ENCODE peak calls at places on chromosomes 5 and 9, in seven cellular contexts. O is psoas muscle; V is endothelial cell of umbilical vein; J is non-pigmented ciliary epithelial cell; I is stimulated activated naive B cell treated with anti-CD40 and anti-IgM and Interleukin-4, amounts not matched to agents 10 μg/mL and 1 μg/mL and 100 μg/mL, for 72 hours; N is activated T-helper 1 cell treated with anti-CD3 and anti-CD28 coated beads, Interleukin-12 subunit alpha, Interleukin-12 subunit beta, Interleukin-2, Interleukin-4 antibody, amounts not matched to agents 30 ng/mL and 10 ng/mL and 1 ng/mL, durations not matched to agents 14 hours and 24 hours and 36 hours; R is A549. H is an unnamed sample.

GRCh38 chr5:82274343-82275266 is 3.5 kb downstream of the RPS23 start:
- DNase-seq in N (no peak), R (peak; percentile 16), V (no peak), I (no peak), O (no peak), J (no peak), H (no peak)

GRCh38 chr5:177473461-177473991 is at the start of gene DBN1:
- DNase-seq in N (no peak), V (peak; percentile 30), I (no peak), R (peak; percentile 44), J (no peak), O (peak; percentile 78), H (no peak)

GRCh38 chr5:112930082-112930344 is 8.0 kb upstream of the REEP5 start:
- DNase-seq in R (no peak), N (no peak), J (no peak), V (no peak), I (no peak), O (no peak), H (no peak)

GRCh38 chr9:114053246-114054005 is 24.7 kb downstream of the AMBP start:
- DNase-seq in O (no peak), R (no peak), I (no peak), N (no peak), J (no peak), V (no peak), H (no peak)

GRCh38 chr9:135948873-135949665 is 12.1 kb downstream of the UBAC1 start:
- DNase-seq in J (no peak), N (no peak), V (no peak), I (no peak), O (no peak), R (no peak), H (no peak)

GRCh38 chr5:145158654-145159199 is 676.4 kb downstream of the PRELID2 start:
- DNase-seq in V (no peak), J (no peak), N (no peak), O (no peak), I (no peak), R (no peak), H (no peak)

GRCh38 chr9:137444106-137444790 is 3.1 kb upstream of the ENTPD8 start:
- DNase-seq in V (no peak), O (peak; percentile 9), I (no peak), J (no peak), N (no peak), R (no peak), H (no peak)

GRCh38 chr9:101119206-101119819 is 90.8 kb downstream of the PLPPR1 start:
- DNase-seq in J (no peak), V (peak; percentile 64), R (peak; percentile 58), O (peak; percentile 30), N (no peak), I (peak; percentile 9), H (no peak)

GRCh38 chr5:148443998-148444397 is 60.2 kb downstream of the FBXO38 start:
- DNase-seq in N (peak; percentile 6), R (peak; percentile 69), V (peak; percentile 79), O (no peak), J (peak; percentile 32), I (peak; percentile 3), H (peak; percentile 11)

GRCh38 chr9:87894998-87895625 is 12.4 kb downstream of the SPATA31E1 start:
- DNase-seq in V (no peak), J (no peak), I (no peak), R (no peak), O (no peak), N (no peak), H (no peak)

GRCh38 chr5:107401470-107402085 is 269.2 kb downstream of the EFNA5 start:
- DNase-seq in O (no peak), N (no peak), J (no peak), I (no peak), V (no peak), R (no peak), H (no peak)

GRCh38 chr5:82676663-82677062 is 398.5 kb upstream of the RPS23 start:
- DNase-seq in I (peak; percentile 13), J (no peak), O (no peak), V (no peak), N (peak; percentile 27), R (no peak), H (no peak)

GRCh38 chr9:16625106-16625505 is 245.4 kb downstream of the BNC2 start:
- DNase-seq in R (no peak), J (no peak), O (no peak), N (no peak), I (no peak), V (peak; percentile 38), H (no peak)

GRCh38 chr5:123512631-123513461 is 869 bp downstream of the CSNK1G3 start:
- DNase-seq in O (peak; percentile 60), I (peak; percentile 30), V (peak; percentile 53), J (no peak), R (peak; percentile 26), N (peak; percentile 25), H (no peak)

GRCh38 chr5:173778152-173778782 is 109.9 kb upstream of the CPEB4 start:
- DNase-seq in I (no peak), J (no peak), N (no peak), R (no peak), V (peak; percentile 28), O (no peak), H (no peak)

GRCh38 chr9:110027624-110028023 is 180.3 kb downstream of the C9orf152 start:
- DNase-seq in I (no peak), O (no peak), J (no peak), N (no peak), R (no peak), V (peak; percentile 94), H (no peak)

GRCh38 chr5:157520911-157521703 is 54.5 kb downstream of the ADAM19 start:
- DNase-seq in I (no peak), R (peak; percentile 30), N (no peak), V (no peak), J (no peak), O (no peak), H (no peak)

GRCh38 chr9:121861501-121862180 is 210.2 kb downstream of the DAB2IP start:
- DNase-seq in O (peak; percentile 76), N (no peak), V (peak; percentile 32), J (no peak), R (peak; percentile 61), I (no peak), H (no peak)

GRCh38 chr5:117682416-117682815 is 1107.8 kb upstream of the SEMA6A start:
- DNase-seq in I (no peak), J (no peak), N (no peak), V (no peak), O (no peak), R (no peak), H (no peak)

GRCh38 chr5:33994845-33995244 is 10.4 kb upstream of the SLC45A2 start:
- DNase-seq in N (no peak), J (no peak), I (no peak), O (no peak), V (no peak), R (no peak), H (no peak)

GRCh38 chr5:168562274-168562673 is 16.9 kb downstream of the PANK3 start:
- DNase-seq in N (no peak), J (no peak), I (no peak), V (no peak), O (no peak), R (no peak), H (no peak)

GRCh38 chr9:38720083-38720755 is at the start of gene FAM240B:
- DNase-seq in V (no peak), N (no peak), J (no peak), R (no peak), O (no peak), I (no peak), H (no peak)

GRCh38 chr5:38802125-38802524 is 43.7 kb upstream of the OSMR start:
- DNase-seq in R (no peak), O (no peak), J (no peak), N (no peak), I (no peak), V (no peak), H (no peak)

GRCh38 chr5:54013556-54014157 is 296.7 kb downstream of the ARL15 start:
- DNase-seq in R (peak; percentile 80), I (no peak), V (peak; percentile 32), N (peak; percentile 23), O (peak; percentile 59), J (peak; percentile 79), H (peak; percentile 53)

GRCh38 chr5:155726267-155726666 is 600.7 kb upstream of the SGCD start:
- DNase-seq in I (no peak), J (no peak), R (peak; percentile 21), V (no peak), O (no peak), N (no peak), H (no peak)

GRCh38 chr9:78671785-78672184 is 374.9 kb downstream of the PSAT1 start:
- DNase-seq in O (no peak), V (no peak), R (no peak), I (no peak), N (no peak), J (no peak), H (no peak)

GRCh38 chr9:114981095-114981494 is 50.7 kb upstream of the TNFSF8 start:
- DNase-seq in N (no peak), R (peak; percentile 60), J (no peak), I (no peak), O (no peak), V (no peak), H (peak; percentile 54)

GRCh38 chr5:135662104-135662503 is 83.3 kb upstream of the CXCL14 start:
- DNase-seq in I (no peak), N (no peak), R (no peak), O (no peak), V (no peak), J (no peak), H (no peak)

H was measured in BJ.